ENCODE peak calls at places on chromosomes 2 and 18, in seven cellular contexts. H is MM.1S, Y is suprapubic skin, I is endodermal cell, M is WERI-Rb-1, E is right atrium auricular region, Q is right cardiac atrium. Z is an unnamed sample.
A peak's percentile ranks its signal among the peaks of the same experiment; 100 is the strongest.

GRCh38 chr2:110869472-110870446 is 137.4 kb downstream of the ACOXL start:
- DNase-seq in H (no peak), Y (no peak), I (peak; percentile 67), M (no peak), E (no peak), Q (no peak), Z (no peak)

GRCh38 chr2:112031916-112032582 is 23.0 kb upstream of the TMEM87B start:
- DNase-seq in H (peak; percentile 66), Y (no peak), I (peak; percentile 67), M (peak; percentile 61), E (no peak), Q (no peak), Z (no peak)

GRCh38 chr2:61967262-61967661 is 61.8 kb downstream of the COMMD1 start:
- DNase-seq in H (no peak), Y (no peak), I (no peak), M (no peak), E (no peak), Q (no peak), Z (no peak)

GRCh38 chr2:72148975-72149555 is 1.4 kb upstream of the CYP26B1 start:
- DNase-seq in H (peak; percentile 58), Y (peak; percentile 64), I (peak; percentile 80), M (peak; percentile 52), E (peak; percentile 58), Q (peak; percentile 89), Z (peak; percentile 71)

GRCh38 chr2:108778857-108779256 is 7.7 kb upstream of the CCDC138 start:
- DNase-seq in H (no peak), Y (no peak), I (no peak), M (no peak), E (no peak), Q (no peak), Z (no peak)

GRCh38 chr18:79947054-79947755 is 4.2 kb downstream of the SLC66A2 start:
- DNase-seq in H (no peak), Y (peak; percentile 61), I (peak; percentile 30), M (peak; percentile 9), E (no peak), Q (no peak), Z (no peak)

GRCh38 chr18:6476880-6477279 is 62.2 kb upstream of the L3MBTL4 start:
- DNase-seq in H (no peak), Y (no peak), I (no peak), M (no peak), E (no peak), Q (no peak), Z (no peak)

GRCh38 chr2:2868065-2868464 is 509.6 kb downstream of the EIPR1 start:
- DNase-seq in H (no peak), Y (no peak), I (no peak), M (no peak), E (no peak), Q (no peak), Z (no peak)

GRCh38 chr18:59821983-59822382 is 77.8 kb upstream of the PMAIP1 start:
- DNase-seq in H (no peak), Y (no peak), I (no peak), M (no peak), E (no peak), Q (no peak), Z (no peak)

GRCh38 chr2:38214209-38214717 is 138.3 kb upstream of the CYP1B1 start:
- DNase-seq in H (no peak), Y (no peak), I (peak; percentile 55), M (peak; percentile 61), E (no peak), Q (no peak), Z (no peak)

GRCh38 chr2:62149708-62150107 is 46.2 kb upstream of the B3GNT2 start:
- DNase-seq in H (no peak), Y (no peak), I (no peak), M (no peak), E (no peak), Q (no peak), Z (no peak)

GRCh38 chr18:33584845-33585775 is 7.1 kb downstream of the ASXL3 start:
- DNase-seq in H (no peak), Y (no peak), I (peak; percentile 70), M (no peak), E (no peak), Q (peak; percentile 39), Z (peak; percentile 32)

GRCh38 chr18:647304-647703 is 10.1 kb upstream of the TYMS start:
- DNase-seq in H (no peak), Y (no peak), I (no peak), M (no peak), E (no peak), Q (no peak), Z (no peak)

GRCh38 chr18:649341-649740 is 8.1 kb upstream of the TYMS start:
- DNase-seq in H (no peak), Y (no peak), I (no peak), M (no peak), E (no peak), Q (no peak), Z (no peak)

GRCh38 chr18:653512-653911 is 3.9 kb upstream of the TYMS start:
- DNase-seq in H (no peak), Y (no peak), I (no peak), M (no peak), E (no peak), Q (no peak), Z (no peak)

GRCh38 chr18:652131-652530 is 5.3 kb upstream of the TYMS start:
- DNase-seq in H (no peak), Y (no peak), I (no peak), M (no peak), E (no peak), Q (no peak), Z (no peak)

GRCh38 chr18:650428-650858 is 7.0 kb upstream of the TYMS start:
- DNase-seq in H (peak; percentile 87), Y (no peak), I (no peak), M (no peak), E (no peak), Q (no peak), Z (no peak)
- H3K27ac ChIP-seq in H (peak overlapping the region; percentile 76), Y (no peak overlapping the region), I (no peak overlapping the region), M (no peak overlapping the region), E (no peak overlapping the region), Q (no peak overlapping the region), Z (no peak overlapping the region)

DNA sequence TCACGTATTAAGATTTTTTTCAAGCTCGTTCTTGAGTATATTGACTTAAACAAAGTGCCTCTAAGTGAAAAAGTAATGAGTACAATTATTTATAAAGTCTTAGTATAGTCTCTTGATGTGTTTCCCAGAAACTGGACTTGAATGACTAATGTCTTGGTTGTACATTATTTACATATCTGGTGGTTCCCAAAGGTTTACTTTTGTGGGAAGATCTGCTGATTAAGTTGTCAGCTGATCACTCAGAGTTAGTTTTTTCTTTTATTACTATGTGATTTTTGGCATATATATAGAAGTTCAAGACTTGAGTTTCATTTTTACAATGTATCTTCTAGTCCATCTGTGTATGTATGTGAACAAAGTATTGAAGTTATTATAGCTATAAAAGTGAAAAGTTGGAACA is 29.5 kb downstream of the RNF144A start:
- DNase-seq in H (no peak), Y (no peak), I (no peak), M (no peak), E (no peak), Q (no peak), Z (no peak)
- H3K27ac ChIP-seq in H (no peak overlapping the region), Y (no peak overlapping the region), I (no peak overlapping the region), M (no peak overlapping the region), E (no peak overlapping the region), Q (no peak overlapping the region), Z (peak overlapping the region; percentile 5)

GRCh38 chr2:239211391-239212094 is 189.3 kb downstream of the HDAC4 start:
- DNase-seq in H (no peak), Y (peak; percentile 24), I (no peak), M (no peak), E (no peak), Q (no peak), Z (no peak)

GRCh38 chr2:239214725-239215124 is 186.1 kb downstream of the HDAC4 start:
- DNase-seq in H (no peak), Y (peak; percentile 40), I (no peak), M (no peak), E (no peak), Q (no peak), Z (no peak)

GRCh38 chr2:239213420-239214101 is 187.3 kb downstream of the HDAC4 start:
- DNase-seq in H (no peak), Y (peak; percentile 9), I (no peak), M (no peak), E (no peak), Q (no peak), Z (no peak)

GRCh38 chr2:239212121-239212520 is 188.7 kb downstream of the HDAC4 start:
- DNase-seq in H (no peak), Y (peak; percentile 37), I (no peak), M (no peak), E (no peak), Q (no peak), Z (no peak)

DNA sequence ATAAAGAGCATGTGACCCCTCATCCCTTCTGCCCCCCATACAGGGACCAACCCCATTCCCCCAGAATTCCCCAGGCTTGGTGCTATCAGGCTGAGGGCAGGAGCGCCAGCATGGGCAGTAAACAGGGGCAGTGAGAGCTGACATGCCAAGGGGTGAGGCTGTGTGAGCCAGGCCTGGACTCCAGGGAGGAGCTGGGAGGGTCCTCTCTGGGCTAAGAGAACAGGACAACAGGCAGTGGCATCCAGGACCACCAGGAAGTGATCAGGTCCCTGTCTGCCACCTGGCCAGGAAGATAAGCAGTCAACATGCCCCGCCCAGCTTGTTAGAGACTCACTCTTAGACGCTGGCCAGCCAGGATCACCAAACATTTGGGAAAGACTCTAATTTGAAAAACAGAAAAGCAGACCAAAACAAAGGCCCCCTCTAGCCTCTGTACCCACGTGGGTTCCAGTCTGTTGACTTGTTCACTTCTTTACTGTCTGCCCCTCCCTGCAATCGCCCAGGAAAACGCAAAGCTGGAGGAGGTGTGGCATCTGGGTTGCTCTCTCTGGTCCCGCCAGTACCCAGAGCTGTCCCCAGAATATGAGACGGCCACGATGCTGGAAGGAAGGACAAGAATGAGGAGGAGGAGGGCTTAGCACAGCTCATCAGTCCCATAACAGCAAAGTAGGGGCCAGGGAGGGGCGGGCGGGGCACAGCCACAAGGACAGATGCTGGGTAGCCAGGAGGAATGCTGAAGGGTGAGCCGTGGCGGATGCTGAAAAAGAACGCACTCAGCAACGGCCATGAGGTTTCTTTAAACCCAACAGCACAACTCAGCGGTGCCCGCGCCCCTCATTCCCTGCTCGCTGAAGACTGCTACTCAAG is 188.0 kb downstream of the HDAC4 start:
- DNase-seq in H (no peak), Y (peak; percentile 46), I (no peak), M (no peak), E (no peak), Q (no peak), Z (no peak)
- H3K27ac ChIP-seq in H (no peak overlapping the region), Y (no peak overlapping the region), I (peak overlapping the region; percentile 25), M (no peak overlapping the region), E (no peak overlapping the region), Q (no peak overlapping the region), Z (peak overlapping the region; percentile 22)

DNA sequence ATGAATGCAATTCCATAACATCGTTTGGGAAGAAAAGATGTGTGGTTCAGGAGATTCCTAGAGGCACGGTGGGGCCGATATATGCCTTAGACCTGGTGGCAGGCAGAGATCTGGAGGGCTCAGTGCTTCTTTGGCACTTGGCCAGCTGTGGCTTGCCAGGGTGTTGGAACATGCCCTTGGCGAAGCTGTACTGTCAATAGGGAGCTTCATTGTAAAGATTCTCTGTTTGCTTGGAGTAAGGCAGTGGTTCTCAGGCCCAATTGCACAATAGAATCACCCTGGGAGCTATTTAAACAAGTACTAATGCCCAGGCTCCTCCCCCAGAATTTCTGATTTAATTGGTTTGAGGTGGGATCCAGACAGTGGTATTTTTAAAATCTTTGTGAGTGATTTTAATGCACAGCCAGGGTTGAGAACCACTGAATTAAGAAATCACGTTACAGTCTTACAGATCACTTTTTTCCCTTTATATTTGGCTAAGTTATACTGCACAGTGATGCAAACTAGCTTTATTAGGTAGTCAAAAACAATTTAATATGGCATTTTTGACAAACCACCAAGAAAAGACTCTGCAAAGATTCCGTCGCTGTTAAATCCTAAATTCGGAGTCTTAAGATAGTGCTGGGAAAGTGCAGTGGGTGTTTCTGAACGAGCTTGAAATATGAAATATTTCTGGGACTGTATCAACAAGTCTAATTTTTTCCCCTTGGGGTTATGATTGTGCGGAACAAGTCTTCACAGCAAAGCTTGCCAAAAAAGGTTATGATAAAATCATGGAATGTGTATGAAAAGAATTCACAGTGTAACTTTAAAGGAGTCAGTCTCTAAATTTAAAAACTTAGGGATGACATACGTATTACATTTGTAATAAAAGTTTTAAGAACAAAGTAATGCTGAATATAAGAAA is 78.0 kb downstream of the CRIM1 start:
- DNase-seq in H (no peak), Y (peak; percentile 66), I (no peak), M (no peak), E (no peak), Q (peak; percentile 73), Z (no peak)
- H3K27ac ChIP-seq in H (no peak overlapping the region), Y (peak overlapping the region; percentile 69), I (no peak overlapping the region), M (no peak overlapping the region), E (peak overlapping the region; percentile 37), Q (peak overlapping the region; percentile 47), Z (peak overlapping the region; percentile 77)